ENCODE peak calls at places on chromosomes 3 and 15, in nine cellular contexts. N is WTC11; P is stimulated activated CD8-positive, alpha-beta memory T cell treated with anti-CD3 and anti-CD28 coated beads, Interleukin-15, amount 100 ng/mL, for 4 hours; C is type B pancreatic cell; W is T-helper 9 cell; Z is body of pancreas; G is cardiac fibroblast; J is ascending aorta; D is T follicular helper cell. T is an unnamed sample.
A peak's percentile ranks its signal among the peaks of the same experiment; 100 is the strongest.

GRCh38 chr3:178504128-178504527 is 32.1 kb upstream of the KCNMB2 start:
- DNase-seq in N (no peak), G (no peak), J (no peak), C (no peak), Z (no peak), D (no peak), W (no peak), P (no peak), T (no peak)

GRCh38 chr15:83243634-83244033 is 36.0 kb upstream of the HDGFL3 start:
- DNase-seq in Z (no peak), J (no peak), N (no peak), D (no peak), C (no peak), W (no peak), G (no peak), P (no peak), T (no peak)

GRCh38 chr3:184211297-184211696 is 18.1 kb upstream of the VWA5B2 start:
- DNase-seq in G (no peak), P (no peak), Z (no peak), W (no peak), J (no peak), D (no peak), N (no peak), C (no peak), T (no peak)

GRCh38 chr15:25762015-25762662 is 101.0 kb downstream of the ATP10A start:
- DNase-seq in W (no peak), N (no peak), P (no peak), Z (no peak), G (no peak), C (peak; percentile 10), J (no peak), D (no peak), T (no peak)

GRCh38 chr15:78065284-78065872 is 12.1 kb downstream of the TBC1D2B start:
- DNase-seq in D (no peak), C (no peak), G (peak; percentile 98), Z (peak; percentile 48), N (peak; percentile 5), J (peak; percentile 50), W (no peak), P (no peak), T (peak; percentile 92)

GRCh38 chr15:90552162-90552928 is 22.6 kb downstream of the CRTC3 start:
- DNase-seq in J (no peak), Z (no peak), N (no peak), D (no peak), W (no peak), C (no peak), P (no peak), G (peak; percentile 58), T (peak; percentile 26)

GRCh38 chr3:50136714-50137405 is 18.3 kb upstream of the SEMA3F start:
- DNase-seq in J (no peak), Z (no peak), N (no peak), P (no peak), D (no peak), W (no peak), G (no peak), C (no peak), T (peak; percentile 56)

GRCh38 chr3:13280122-13280790 is 139.9 kb downstream of the NUP210 start:
- DNase-seq in G (no peak), W (no peak), J (no peak), C (no peak), P (no peak), N (no peak), D (no peak), Z (no peak), T (no peak)

GRCh38 chr3:80087769-80088168 is 320.0 kb upstream of the ROBO1 start:
- DNase-seq in C (no peak), J (no peak), N (no peak), P (no peak), W (no peak), G (peak; percentile 40), Z (no peak), D (no peak), T (peak; percentile 28)

GRCh38 chr3:113124256-113124830 is 87.0 kb upstream of the BOC start:
- DNase-seq in C (no peak), D (no peak), G (no peak), P (no peak), W (no peak), Z (no peak), J (no peak), N (no peak), T (no peak)

GRCh38 chr15:89196994-89197393 is 24.4 kb downstream of the RLBP1 start:
- DNase-seq in C (no peak), D (no peak), W (no peak), N (no peak), G (no peak), P (no peak), Z (peak; percentile 83), J (no peak), T (peak; percentile 33)

GRCh38 chr15:48370460-48370859 is 39.2 kb downstream of the DUT start:
- DNase-seq in P (no peak), N (no peak), Z (no peak), W (no peak), D (no peak), C (no peak), G (peak; percentile 64), J (no peak), T (peak; percentile 49)

GRCh38 chr3:108091498-108092259 is 848 bp upstream of the CD47 start:
- DNase-seq in D (peak; percentile 37), C (peak; percentile 72), P (no peak), J (no peak), N (peak; percentile 25), W (peak; percentile 24), G (no peak), Z (peak; percentile 56), T (no peak)

GRCh38 chr15:71051539-71051938 is 63.7 kb upstream of the THSD4 start:
- DNase-seq in G (peak; percentile 94), J (no peak), N (no peak), W (no peak), P (no peak), C (no peak), D (no peak), Z (no peak), T (no peak)

GRCh38 chr3:171334465-171334811 is 125.8 kb downstream of the TNIK start:
- DNase-seq in Z (peak; percentile 87), P (no peak), J (no peak), D (no peak), C (no peak), N (no peak), G (no peak), W (no peak), T (peak; percentile 48)

GRCh38 chr3:20747736-20748135 is 561.7 kb upstream of the SGO1 start:
- DNase-seq in G (peak; percentile 49), W (no peak), J (no peak), C (no peak), N (no peak), Z (no peak), D (no peak), P (no peak), T (no peak)

GRCh38 chr15:45022871-45023658 is at the start of gene SORD:
- DNase-seq in Z (peak; percentile 98), G (peak; percentile 86), P (peak; percentile 79), W (peak; percentile 87), N (peak; percentile 99), J (peak; percentile 71), D (peak; percentile 88), C (peak; percentile 96), T (peak; percentile 96)

GRCh38 chr3:105513042-105513441 is 146.3 kb downstream of the ALCAM start:
- DNase-seq in P (no peak), W (no peak), D (no peak), C (no peak), N (no peak), G (peak; percentile 83), J (no peak), Z (no peak), T (no peak)

GRCh38 chr3:157475921-157476395 is 27.3 kb downstream of the VEPH1 start:
- DNase-seq in D (no peak), G (peak; percentile 21), J (no peak), W (no peak), P (no peak), Z (no peak), C (no peak), N (no peak), T (no peak)

GRCh38 chr3:136545664-136546266 is 206.4 kb downstream of the STAG1 start:
- DNase-seq in N (no peak), D (no peak), P (no peak), J (no peak), W (no peak), C (no peak), Z (no peak), G (peak; percentile 43), T (no peak)

GRCh38 chr15:70517194-70517590 is 246.2 kb downstream of the UACA start:
- DNase-seq in P (no peak), Z (no peak), C (no peak), D (no peak), G (no peak), W (no peak), N (no peak), J (no peak), T (no peak)

GRCh38 chr3:10950476-10951294 is 41.9 kb upstream of the SLC6A1 start:
- DNase-seq in J (no peak), N (peak; percentile 40), C (no peak), W (no peak), G (peak; percentile 65), Z (peak; percentile 11), D (no peak), P (no peak), T (peak; percentile 72)

GRCh38 chr3:29693863-29694262 is 413.0 kb downstream of the RBMS3 start:
- DNase-seq in Z (no peak), C (no peak), N (peak; percentile 28), J (no peak), G (peak; percentile 97), W (no peak), P (no peak), D (no peak), T (peak; percentile 12)

GRCh38 chr3:188151438-188151837 is 2.5 kb upstream of the LPP start:
- DNase-seq in W (no peak), C (no peak), D (no peak), G (no peak), J (no peak), N (no peak), Z (no peak), P (no peak), T (no peak)

GRCh38 chr15:37517506-37517905 is 416.9 kb upstream of the TMCO5A start:
- DNase-seq in G (no peak), P (no peak), J (no peak), W (no peak), D (no peak), C (no peak), Z (no peak), N (no peak), T (no peak)

GRCh38 chr15:60729850-60730458 is 251.0 kb upstream of the ICE2 start:
- DNase-seq in J (no peak), N (no peak), Z (no peak), D (no peak), C (no peak), W (no peak), P (peak; percentile 15), G (no peak), T (no peak)

GRCh38 chr3:197068077-197068476 is 38.5 kb upstream of the MELTF start:
- DNase-seq in P (no peak), G (no peak), D (no peak), J (no peak), Z (no peak), W (no peak), C (no peak), N (no peak), T (no peak)

GRCh38 chr15:23877502-23878412 is 190.7 kb upstream of the NDN start:
- DNase-seq in P (no peak), Z (peak; percentile 80), D (no peak), W (no peak), G (no peak), C (peak; percentile 76), J (no peak), N (peak; percentile 83), T (peak; percentile 55)

GRCh38 chr3:159929181-159929893 is 59.3 kb upstream of the IL12A start:
- DNase-seq in N (no peak), Z (no peak), P (no peak), G (peak; percentile 75), J (no peak), C (no peak), D (no peak), W (no peak), T (peak; percentile 11)

GRCh38 chr3:183307749-183308148 is 54.7 kb downstream of the B3GNT5 start:
- DNase-seq in Z (no peak), W (no peak), G (no peak), P (no peak), C (no peak), J (no peak), D (no peak), N (no peak), T (no peak)

GRCh38 chr3:126572343-126572742 is 13.6 kb upstream of the C3orf22 start:
- DNase-seq in D (no peak), G (no peak), J (no peak), P (no peak), Z (no peak), C (no peak), W (no peak), N (no peak), T (no peak)

T was measured in SJCRH30.